ENCODE peak calls at places on chromosomes 13 and 19, in seven cellular contexts. L is fibroblast of pulmonary artery; N is HS-5; Y is activated CD8-positive, alpha-beta memory T cell treated with anti-CD3 and anti-CD28 coated beads for 48 hours; S is neuronal stem cell; A is psoas muscle; X is HT-29. T is an unnamed sample.

GRCh38 chr19:38899447-38900219 is at the start of the genes NFKBIB and SIRT2:
- DNase-seq in L (peak), N (peak), Y (peak), S (peak), A (peak), X (peak), T (peak)

GRCh38 chr13:63408227-63409202 is 1992.9 kb upstream of the PCDH20 start:
- DNase-seq in L (peak), N (no peak), Y (no peak), S (peak), A (no peak), X (no peak), T (no peak)

GRCh38 chr13:43783820-43784219 is 3.0 kb downstream of the ENOX1 start:
- DNase-seq in L (peak), N (no peak), Y (no peak), S (no peak), A (no peak), X (peak), T (peak)

GRCh38 chr13:80131204-80131603 is 209.7 kb downstream of the SPRY2 start:
- DNase-seq in L (peak), N (no peak), Y (no peak), S (no peak), A (peak), X (peak), T (no peak)

GRCh38 chr19:19460761-19461265 is 54.5 kb downstream of the TSSK6 start:
- DNase-seq in L (peak), N (no peak), Y (peak), S (no peak), A (peak), X (no peak), T (no peak)

GRCh38 chr19:35528218-35529038 is at the start of gene SBSN:
- DNase-seq in L (peak), N (peak), Y (no peak), S (no peak), A (no peak), X (no peak), T (no peak)

GRCh38 chr13:67515895-67516294 is 285.8 kb upstream of the PCDH9 start:
- DNase-seq in L (peak), N (peak), Y (no peak), S (no peak), A (no peak), X (no peak), T (no peak)

GRCh38 chr19:49889687-49890348 is 6.9 kb downstream of the IL4I1 start:
- DNase-seq in L (peak), N (no peak), Y (peak), S (peak), A (peak), X (peak), T (peak)

GRCh38 chr13:28473044-28473443 is 21.9 kb downstream of the FLT1 start:
- DNase-seq in L (no peak), N (no peak), Y (no peak), S (no peak), A (no peak), X (no peak), T (no peak)

GRCh38 chr19:38009650-38010229 is 102.7 kb downstream of the SIPA1L3 start:
- DNase-seq in L (no peak), N (no peak), Y (no peak), S (no peak), A (no peak), X (no peak), T (peak)

GRCh38 chr13:46552888-46553520 is at the start of gene LRCH1:
- DNase-seq in L (peak), N (no peak), Y (peak), S (peak), A (peak), X (peak), T (peak)